ENCODE peak calls at places on chromosomes 3 and 15, in four cellular contexts. M is left ventricle myocardium inferior; L is CD8-positive, alpha-beta T cell; F is keratinocyte. C is an unnamed sample.

GRCh38 chr15:63599401-63600000 is 2.3 kb downstream of the FBXL22 start:
- DNase-seq in M (peak), L (peak), F (no peak), C (peak)

GRCh38 chr3:23884481-23884880 is 32.3 kb downstream of the NKIRAS1 start:
- DNase-seq in M (no peak), L (no peak), F (no peak), C (no peak)

GRCh38 chr3:45210308-45211038 is 15.6 kb downstream of the TMEM158 start:
- DNase-seq in M (peak), L (peak), F (no peak), C (peak)

GRCh38 chr3:123401836-123402530 is 46.9 kb downstream of the ADCY5 start:
- DNase-seq in M (peak), L (no peak), F (no peak), C (no peak)

GRCh38 chr3:194130807-194131589 is 5.0 kb upstream of the HES1 start:
- DNase-seq in M (no peak), L (no peak), F (no peak), C (no peak)

GRCh38 chr15:67411491-67411890 is 109.4 kb upstream of the C15orf61 start:
- DNase-seq in M (no peak), L (no peak), F (no peak), C (no peak)

GRCh38 chr15:85763557-85764303 is 31.0 kb downstream of the KLHL25 start:
- DNase-seq in M (no peak), L (no peak), F (no peak), C (no peak)

GRCh38 chr15:39430389-39430788 is 150.5 kb upstream of the THBS1 start:
- DNase-seq in M (no peak), L (no peak), F (no peak), C (no peak)

GRCh38 chr15:85475317-85475701 is 94.9 kb downstream of the AKAP13 start:
- DNase-seq in M (no peak), L (no peak), F (no peak), C (no peak)

GRCh38 chr3:107956991-107957467 is 133.8 kb downstream of the CD47 start:
- DNase-seq in M (peak), L (no peak), F (no peak), C (peak)

GRCh38 chr3:76307556-76307955 is 522.2 kb upstream of the ZNF717 start:
- DNase-seq in M (no peak), L (no peak), F (no peak), C (no peak)

GRCh38 chr15:58065011-58065444 is 483 bp downstream of the ALDH1A2 start:
- DNase-seq in M (peak), L (no peak), F (no peak), C (no peak)

GRCh38 chr15:78308422-78309021 is 9.1 kb upstream of the SKIC8 start:
- DNase-seq in M (peak), L (peak), F (no peak), C (peak)

GRCh38 chr3:23241256-23241655 is 38.1 kb downstream of the UBE2E2 start:
- DNase-seq in M (no peak), L (no peak), F (no peak), C (peak)

GRCh38 chr3:46812237-46812791 is 50.9 kb downstream of the MYL3 start:
- DNase-seq in M (peak), L (peak), F (peak), C (peak)

GRCh38 chr3:36408146-36408545 is 27.8 kb downstream of the STAC start:
- DNase-seq in M (no peak), L (no peak), F (no peak), C (no peak)

GRCh38 chr3:99562990-99563607 is 75.3 kb upstream of the COL8A1 start:
- DNase-seq in M (no peak), L (no peak), F (no peak), C (no peak)

GRCh38 chr3:139353920-139354556 is 10.2 kb downstream of the MRPS22 start:
- DNase-seq in M (no peak), L (no peak), F (no peak), C (no peak)

GRCh38 chr15:41233367-41233771 is 2.3 kb downstream of the CHP1 start:
- DNase-seq in M (no peak), L (no peak), F (no peak), C (no peak)
- H3K27ac ChIP-seq in M (no peak), L (no peak), F (no peak), C (no peak)

GRCh38 chr15:52731004-52731403 is 51.8 kb upstream of the ATOSA start:
- DNase-seq in M (no peak), L (no peak), F (no peak), C (no peak)

GRCh38 chr15:52728899-52729298 is 49.7 kb upstream of the ATOSA start:
- DNase-seq in M (no peak), L (no peak), F (no peak), C (no peak)

GRCh38 chr15:52731732-52732470 is 52.7 kb upstream of the ATOSA start:
- DNase-seq in M (no peak), L (no peak), F (no peak), C (no peak)

GRCh38 chr15:52730594-52730993 is 51.4 kb upstream of the ATOSA start:
- DNase-seq in M (no peak), L (no peak), F (no peak), C (no peak)

DNA sequence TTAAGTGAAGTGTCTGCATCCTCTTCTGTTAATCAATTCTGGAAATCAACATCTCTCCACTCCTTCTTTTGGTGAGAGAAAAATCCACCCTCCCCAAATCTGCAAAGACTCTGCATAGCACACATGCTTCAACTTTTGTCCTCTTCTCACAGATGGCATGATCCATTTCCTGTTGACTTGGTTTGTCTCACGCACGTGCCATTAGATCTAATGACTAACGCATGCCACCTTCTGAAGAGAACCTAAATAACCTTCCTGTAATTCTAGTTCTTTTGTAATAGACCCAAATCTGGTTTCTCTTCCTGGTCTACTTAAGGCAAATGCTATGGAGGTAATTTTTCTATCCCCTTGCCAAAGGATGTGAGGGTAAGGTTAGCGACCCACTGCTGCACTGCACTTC is 51.0 kb upstream of the ATOSA start:
- DNase-seq in M (no peak), L (peak), F (no peak), C (no peak)
- H3K27ac ChIP-seq in M (no peak), L (no peak), F (peak), C (no peak)

GRCh38 chr3:78644847-78645246 is 1123.0 kb downstream of the ROBO1 start:
- DNase-seq in M (no peak), L (no peak), F (no peak), C (no peak)
- H3K27ac ChIP-seq in M (no peak), L (no peak), F (no peak), C (no peak)

DNA sequence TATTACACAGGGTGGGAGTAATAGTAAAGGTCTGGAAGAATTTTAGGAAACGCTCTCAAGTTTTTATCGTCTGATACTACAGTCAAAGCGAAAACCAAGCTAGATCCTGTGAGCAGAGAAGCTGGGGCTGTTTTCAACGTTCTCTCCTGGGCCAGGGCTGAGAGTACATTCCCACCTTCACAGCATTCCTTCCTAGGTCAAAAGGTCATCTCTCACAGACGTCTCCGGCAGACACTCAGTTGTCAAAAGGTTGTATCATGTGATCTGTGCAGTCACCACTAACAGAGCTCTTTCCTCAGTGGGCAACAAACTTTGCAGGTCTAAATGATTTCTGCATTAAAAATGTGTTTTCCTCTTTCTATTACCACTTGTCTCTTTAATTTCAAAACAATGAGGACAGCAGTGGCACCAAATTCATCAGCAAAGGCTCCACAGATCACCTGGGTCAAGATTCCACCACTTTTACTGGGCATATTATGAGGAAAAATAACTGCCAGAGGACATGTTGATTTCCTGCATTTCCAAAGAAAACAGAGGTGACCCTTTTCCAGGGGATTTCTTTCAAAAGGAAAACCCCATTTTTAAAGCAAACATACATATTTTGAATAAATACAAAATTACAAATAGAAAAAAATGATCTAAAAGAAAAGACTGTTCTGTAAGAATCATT is 41.9 kb downstream of the MEIS2 start:
- DNase-seq in M (no peak), L (no peak), F (no peak), C (no peak)
- H3K27ac ChIP-seq in M (peak), L (no peak), F (peak), C (no peak)

DNA sequence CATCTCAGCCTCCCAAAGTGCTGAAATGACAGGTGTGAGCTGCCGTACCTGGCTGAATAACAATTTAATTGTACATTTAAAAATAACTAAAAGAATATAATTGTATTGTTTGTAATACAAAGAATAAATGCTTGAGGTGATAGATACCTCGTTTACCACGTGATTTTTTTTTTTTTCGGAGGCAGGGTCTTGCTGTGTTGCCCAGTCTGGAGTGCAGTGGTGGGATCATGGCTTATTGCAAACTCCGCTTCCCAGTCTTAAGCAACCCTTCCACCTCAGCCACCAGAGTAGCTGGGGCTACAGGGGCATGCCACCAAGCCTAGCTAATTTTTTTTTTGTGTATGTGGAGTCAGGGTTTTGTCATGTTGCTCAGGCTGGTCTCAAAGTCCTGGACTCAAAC is 15.8 kb downstream of the MFN1 start:
- DNase-seq in M (no peak), L (no peak), F (no peak), C (no peak)
- H3K27ac ChIP-seq in M (no peak), L (no peak), F (no peak), C (no peak)